ENCODE peak calls at places on chromosome 11, in six cellular contexts. O is epithelial cell of esophagus, N is PC-9, Z is NCI-H774, Q is DMS 273 treated with DMSO at 0.1 percent for 48 hours, J is fibroblast of the conjunctiva. C is an unnamed sample.

GRCh38 chr11:22779850-22780249 is 49.8 kb downstream of the SVIP start:
- DNase-seq in J (no peak), Z (no peak), O (no peak), Q (no peak), N (no peak), C (no peak)

GRCh38 chr11:58784995-58785394 is 53.3 kb upstream of the GLYAT start:
- DNase-seq in Z (no peak), O (no peak), N (no peak), J (no peak), Q (no peak), C (no peak)

GRCh38 chr11:10295056-10295901 is 1.3 kb upstream of the SBF2 start:
- DNase-seq in O (no peak), J (no peak), N (peak), Z (no peak), Q (no peak), C (no peak)

GRCh38 chr11:12461516-12461915 is 84.1 kb downstream of the PARVA start:
- DNase-seq in O (peak), Q (peak), Z (no peak), J (no peak), N (no peak), C (no peak)

GRCh38 chr11:125079151-125079877 is 16.2 kb downstream of the SLC37A2 start:
- DNase-seq in N (peak), Q (no peak), O (no peak), Z (no peak), J (no peak), C (no peak)

GRCh38 chr11:124760205-124760652 is 1.9 kb downstream of the ESAM start:
- DNase-seq in Q (no peak), J (no peak), O (no peak), Z (no peak), N (no peak), C (no peak)

GRCh38 chr11:9796276-9796675 is 132.4 kb downstream of the SWAP70 start:
- DNase-seq in Q (no peak), J (no peak), O (no peak), Z (no peak), N (no peak), C (no peak)

GRCh38 chr11:62449451-62449851 is 30.6 kb downstream of the SCGB1A1 start:
- DNase-seq in J (no peak), O (peak), Q (no peak), N (peak), Z (peak), C (no peak)

GRCh38 chr11:2462986-2463765 is 18.4 kb downstream of the KCNQ1 start:
- DNase-seq in Q (no peak), J (no peak), O (no peak), Z (no peak), N (peak), C (no peak)

GRCh38 chr11:115364892-115365291 is 139.3 kb downstream of the CADM1 start:
- DNase-seq in N (no peak), Z (no peak), Q (no peak), J (no peak), O (no peak), C (no peak)

GRCh38 chr11:64357446-64357845 is 1.5 kb upstream of the RPS6KA4 start:
- DNase-seq in Z (no peak), O (no peak), J (no peak), N (no peak), Q (no peak), C (no peak)